ENCODE peak calls at places on chromosomes 4 and X, in seven cellular contexts. P is activated naive CD4-positive, alpha-beta T cell treated with anti-CD3 and anti-CD28 coated beads for 36 hours; Z is fibroblast of mammary gland; D is CD8-positive, alpha-beta T cell; G is epithelial cell of proximal tubule; I is cardiac fibroblast; X is choroid plexus epithelial cell. N is an unnamed sample.

GRCh38 chrX:54029543-54030143 is 14.6 kb downstream of the PHF8 start:
- DNase-seq in Z (no peak), I (no peak), G (no peak), X (no peak), D (no peak), P (no peak), N (no peak)

GRCh38 chr4:15894923-15895411 is 43.6 kb downstream of the FGFBP1 start:
- DNase-seq in X (peak), G (no peak), I (peak), Z (peak), P (no peak), D (no peak), N (no peak)

GRCh38 chrX:79161655-79162054 is 17.2 kb downstream of the GPR174 start:
- DNase-seq in P (peak), I (no peak), Z (no peak), G (no peak), D (peak), X (no peak), N (peak)

GRCh38 chrX:32644476-32644875 is 566.9 kb downstream of the DMD start:
- DNase-seq in I (no peak), G (no peak), Z (no peak), D (no peak), X (no peak), P (no peak), N (no peak)

GRCh38 chrX:9670136-9670905 is 95.3 kb downstream of the GPR143 start:
- DNase-seq in G (no peak), X (peak), I (peak), D (no peak), Z (no peak), P (no peak), N (no peak)

GRCh38 chr4:59969909-59970308 is 1230.2 kb upstream of the ADGRL3 start:
- DNase-seq in I (no peak), Z (no peak), G (no peak), X (no peak), P (no peak), D (no peak), N (no peak)

GRCh38 chr4:121900132-121900983 is 30.1 kb upstream of the BBS7 start:
- DNase-seq in X (peak), D (peak), G (peak), Z (peak), I (peak), P (peak), N (peak)

GRCh38 chr4:172601195-172601594 is 567.4 kb upstream of the GALNT7 start:
- DNase-seq in P (no peak), G (no peak), D (no peak), X (peak), Z (no peak), I (no peak), N (no peak)

GRCh38 chr4:93184093-93184492 is 644.5 kb upstream of the ATOH1 start:
- DNase-seq in I (no peak), D (no peak), P (no peak), G (no peak), X (no peak), Z (no peak), N (no peak)

GRCh38 chr4:124943145-124943889 is 230.8 kb upstream of the ANKRD50 start:
- DNase-seq in I (peak), G (no peak), D (no peak), X (peak), Z (peak), P (no peak), N (no peak)

GRCh38 chrX:9913041-9913440 is 54.1 kb upstream of the CLDN34 start:
- DNase-seq in X (peak), Z (peak), D (no peak), P (no peak), G (no peak), I (peak), N (no peak)

GRCh38 chr4:138062929-138063328 is 179.2 kb downstream of the SLC7A11 start:
- DNase-seq in G (no peak), Z (peak), X (peak), D (no peak), I (peak), P (no peak), N (no peak)

GRCh38 chr4:121139533-121140222 is 24.4 kb downstream of the TNIP3 start:
- DNase-seq in I (peak), X (peak), D (no peak), Z (peak), P (peak), G (no peak), N (peak)

GRCh38 chrX:46953597-46953996 is 41.4 kb downstream of the JADE3 start:
- DNase-seq in G (no peak), Z (peak), D (no peak), P (no peak), X (peak), I (no peak), N (no peak)

GRCh38 chr4:182273191-182273935 is 30.2 kb downstream of the TENM3 start:
- DNase-seq in I (no peak), P (no peak), G (no peak), X (no peak), D (no peak), Z (no peak), N (no peak)

GRCh38 chr4:3082915-3083515 is 8.5 kb downstream of the HTT start:
- DNase-seq in X (no peak), P (no peak), I (no peak), D (no peak), Z (no peak), G (no peak), N (no peak)